ENCODE peak calls at places on chromosomes 5 and 9, in five cellular contexts. B is GM20000, D is RKO, E is MM.1S, N is activated B cell treated with CpG ODN at 0.5 μM for 24 hours. Q is an unnamed sample.

GRCh38 chr5:149860801-149861322 is 83.7 kb downstream of the PDE6A start:
- DNase-seq in B (peak), D (no peak), E (peak), N (no peak), Q (no peak)

GRCh38 chr9:136587944-136588662 is 42.3 kb upstream of the NOTCH1 start:
- DNase-seq in B (no peak), D (no peak), E (no peak), N (no peak), Q (no peak)

GRCh38 chr5:60195083-60195482 is 301.6 kb upstream of the PDE4D start:
- DNase-seq in B (no peak), D (no peak), E (no peak), N (no peak), Q (no peak)

GRCh38 chr5:14595189-14595588 is 13.6 kb downstream of the OTULINL start:
- DNase-seq in B (peak), D (no peak), E (peak), N (no peak), Q (no peak)

GRCh38 chr5:42366051-42366450 is 57.2 kb upstream of the GHR start:
- DNase-seq in B (no peak), D (no peak), E (no peak), N (no peak), Q (no peak)

GRCh38 chr5:140108093-140109049 is 5.5 kb upstream of the PURA start:
- DNase-seq in B (no peak), D (peak), E (peak), N (peak), Q (no peak)

GRCh38 chr5:132429451-132430440 is 60.2 kb downstream of the SLC22A5 start:
- DNase-seq in B (no peak), D (no peak), E (no peak), N (no peak), Q (no peak)

GRCh38 chr5:92527311-92528078 is 1053.5 kb downstream of the NR2F1-AS1 start:
- DNase-seq in B (no peak), D (no peak), E (peak), N (no peak), Q (no peak)

GRCh38 chr5:109571785-109572184 is 117.9 kb upstream of the MAN2A1 start:
- DNase-seq in B (no peak), D (no peak), E (no peak), N (no peak), Q (no peak)

GRCh38 chr5:94544031-94544650 is 74.3 kb downstream of the KIAA0825 start:
- DNase-seq in B (no peak), D (no peak), E (no peak), N (no peak), Q (no peak)

GRCh38 chr9:124426361-124426760 is 11.1 kb upstream of the PSMB7 start:
- DNase-seq in B (no peak), D (no peak), E (no peak), N (no peak), Q (no peak)

GRCh38 chr5:170681013-170681433 is 102.5 kb upstream of the GABRP start:
- DNase-seq in B (peak), D (no peak), E (peak), N (no peak), Q (peak)

GRCh38 chr9:91740713-91741112 is 209.3 kb downstream of the ROR2 start:
- DNase-seq in B (no peak), D (no peak), E (no peak), N (no peak), Q (peak)

GRCh38 chr9:6680797-6681146 is 35.2 kb upstream of the GLDC start:
- DNase-seq in B (peak), D (peak), E (peak), N (no peak), Q (peak)

GRCh38 chr9:135286961-135287360 is 192.6 kb upstream of the PPP1R26 start:
- DNase-seq in B (no peak), D (no peak), E (no peak), N (no peak), Q (no peak)

GRCh38 chr5:179407191-179408175 is 62.2 kb upstream of the ADAMTS2 start:
- DNase-seq in B (no peak), D (no peak), E (no peak), N (no peak), Q (no peak)

GRCh38 chr5:120682851-120683250 is 218.8 kb downstream of the PRR16 start:
- DNase-seq in B (no peak), D (no peak), E (no peak), N (no peak), Q (no peak)

GRCh38 chr9:6944093-6944551 is 186.3 kb downstream of the KDM4C start:
- DNase-seq in B (no peak), D (no peak), E (no peak), N (no peak), Q (no peak)

GRCh38 chr9:37215456-37216229 is 95.3 kb downstream of the ZCCHC7 start:
- DNase-seq in B (no peak), D (peak), E (no peak), N (no peak), Q (no peak)

GRCh38 chr5:154296525-154297159 is 106.1 kb downstream of the GALNT10 start:
- DNase-seq in B (no peak), D (no peak), E (no peak), N (no peak), Q (no peak)

GRCh38 chr5:141494761-141495455 is 6.0 kb downstream of the PCDHGC5 start:
- DNase-seq in B (no peak), D (no peak), E (no peak), N (no peak), Q (no peak)

GRCh38 chr9:87267701-87268100 is 230.0 kb upstream of the DAPK1 start:
- DNase-seq in B (no peak), D (no peak), E (no peak), N (no peak), Q (no peak)

GRCh38 chr5:31913796-31914188 is 260.3 kb downstream of the GOLPH3 start:
- DNase-seq in B (no peak), D (no peak), E (no peak), N (no peak), Q (no peak)

GRCh38 chr5:146877783-146878470 is 630 bp downstream of the PPP2R2B start:
- DNase-seq in B (peak), D (no peak), E (peak), N (no peak), Q (peak)

GRCh38 chr5:171601266-171601881 is 181.9 kb downstream of the FGF18 start:
- DNase-seq in B (no peak), D (no peak), E (no peak), N (no peak), Q (peak)